ENCODE peak calls at places on chromosomes 11 and 22, in five cellular contexts. One of them, this sample, is unnamed.

GRCh38 chr22:37273846-37274225 is 8.5 kb upstream of the CYTH4 start:
- DNase-seq in osteocyte: no peak
- DNase-seq in GM19239: no peak
- DNase-seq in activated T-cell treated with anti-CD3 and anti-CD28 coated beads for 24 hours: no peak
- DNase-seq in NCI-H1105 treated with DMSO at 0.1 percent for 48 hours: no peak
- DNase-seq in this sample: no peak

GRCh38 chr22:47065756-47066615 is 303.5 kb downstream of the TBC1D22A start:
- DNase-seq in osteocyte: no peak
- DNase-seq in GM19239: no peak
- DNase-seq in activated T-cell treated with anti-CD3 and anti-CD28 coated beads for 24 hours: no peak
- DNase-seq in NCI-H1105 treated with DMSO at 0.1 percent for 48 hours: no peak
- DNase-seq in this sample: no peak

GRCh38 chr22:50625131-50625567 is 2.8 kb downstream of the ARSA start:
- DNase-seq in osteocyte: no peak
- DNase-seq in GM19239: no peak
- DNase-seq in activated T-cell treated with anti-CD3 and anti-CD28 coated beads for 24 hours: no peak
- DNase-seq in NCI-H1105 treated with DMSO at 0.1 percent for 48 hours: no peak
- DNase-seq in this sample: no peak

GRCh38 chr22:33687464-33687863 is 232.8 kb downstream of the LARGE1 start:
- DNase-seq in osteocyte: no peak
- DNase-seq in GM19239: no peak
- DNase-seq in activated T-cell treated with anti-CD3 and anti-CD28 coated beads for 24 hours: no peak
- DNase-seq in NCI-H1105 treated with DMSO at 0.1 percent for 48 hours: no peak
- DNase-seq in this sample: no peak

GRCh38 chr22:50524664-50525103 is 714 bp downstream of the SCO2 start:
- DNase-seq in osteocyte: no peak
- DNase-seq in GM19239: no peak
- DNase-seq in activated T-cell treated with anti-CD3 and anti-CD28 coated beads for 24 hours: no peak
- DNase-seq in NCI-H1105 treated with DMSO at 0.1 percent for 48 hours: peak
- DNase-seq in this sample: no peak

GRCh38 chr11:83979593-83979992 is 693.4 kb upstream of the CCDC90B start:
- DNase-seq in osteocyte: no peak
- DNase-seq in GM19239: no peak
- DNase-seq in activated T-cell treated with anti-CD3 and anti-CD28 coated beads for 24 hours: no peak
- DNase-seq in NCI-H1105 treated with DMSO at 0.1 percent for 48 hours: no peak
- DNase-seq in this sample: no peak

GRCh38 chr11:62273789-62274275 is 3.9 kb downstream of the SCGB2A2 start:
- DNase-seq in osteocyte: no peak
- DNase-seq in GM19239: no peak
- DNase-seq in activated T-cell treated with anti-CD3 and anti-CD28 coated beads for 24 hours: no peak
- DNase-seq in NCI-H1105 treated with DMSO at 0.1 percent for 48 hours: no peak
- DNase-seq in this sample: no peak

GRCh38 chr11:13238879-13239514 is 38.6 kb upstream of the BMAL1 start:
- DNase-seq in osteocyte: no peak
- DNase-seq in GM19239: peak
- DNase-seq in activated T-cell treated with anti-CD3 and anti-CD28 coated beads for 24 hours: peak
- DNase-seq in NCI-H1105 treated with DMSO at 0.1 percent for 48 hours: peak
- DNase-seq in this sample: no peak

GRCh38 chr22:28498044-28498443 is 181.6 kb downstream of the TTC28 start:
- DNase-seq in osteocyte: no peak
- DNase-seq in GM19239: no peak
- DNase-seq in activated T-cell treated with anti-CD3 and anti-CD28 coated beads for 24 hours: no peak
- DNase-seq in NCI-H1105 treated with DMSO at 0.1 percent for 48 hours: no peak
- DNase-seq in this sample: no peak